ENCODE peak calls at places on chromosomes 16 and 17, in seven cellular contexts. G is heart right ventricle; B is breast epithelium; W is neuronal stem cell; X is mammary epithelial cell; D is GM23248; Q is naive thymus-derived CD4-positive, alpha-beta T cell. U is an unnamed sample.

GRCh38 chr16:19886061-19886792 is 1.6 kb upstream of the GPRC5B start:
- DNase-seq in Q (peak; percentile 82), X (peak; percentile 53), W (peak; percentile 68), G (peak; percentile 77), B (peak; percentile 60), D (peak; percentile 80), U (peak; percentile 43)

GRCh38 chr17:50259484-50260324 is 14.6 kb upstream of the TMEM92 start:
- DNase-seq in D (peak; percentile 55), B (peak; percentile 14), X (no peak), Q (no peak), G (no peak), W (no peak), U (no peak)

GRCh38 chr17:15914400-15915165 is 30.3 kb upstream of the ADORA2B start:
- DNase-seq in Q (no peak), B (no peak), W (no peak), X (peak; percentile 73), D (peak; percentile 75), G (no peak), U (no peak)

GRCh38 chr17:8843344-8843743 is 24.1 kb downstream of the PIK3R6 start:
- DNase-seq in X (no peak), G (no peak), W (no peak), B (no peak), D (no peak), Q (no peak), U (no peak)

GRCh38 chr17:82729479-82730260 is 5.7 kb upstream of the FN3K start:
- DNase-seq in X (no peak), G (no peak), B (no peak), W (no peak), D (no peak), Q (no peak), U (no peak)

GRCh38 chr17:58593121-58593520 is 78.7 kb upstream of the MTMR4 start:
- DNase-seq in D (no peak), X (no peak), G (no peak), W (no peak), Q (no peak), B (no peak), U (no peak)

GRCh38 chr17:59810894-59811153 is 81.9 kb downstream of the TUBD1 start:
- DNase-seq in X (no peak), G (no peak), Q (no peak), B (no peak), D (peak; percentile 27), W (no peak), U (no peak)

GRCh38 chr16:55905651-55906050 is 30.5 kb upstream of the CES5A start:
- DNase-seq in D (no peak), G (no peak), Q (no peak), W (no peak), B (no peak), X (no peak), U (no peak)

GRCh38 chr17:694239-694638 is 20.4 kb downstream of the VPS53 start:
- DNase-seq in X (peak; percentile 95), W (no peak), B (no peak), D (peak; percentile 95), Q (no peak), G (no peak), U (no peak)

GRCh38 chr17:67639997-67640396 is 77.7 kb upstream of the NOL11 start:
- DNase-seq in X (no peak), D (no peak), G (no peak), W (no peak), Q (no peak), B (no peak), U (no peak)

GRCh38 chr17:47603830-47604229 is 45.9 kb upstream of the KPNB1 start:
- DNase-seq in D (no peak), G (no peak), B (no peak), W (no peak), X (no peak), Q (no peak), U (no peak)

GRCh38 chr17:48497103-48497502 is 33.7 kb downstream of the HOXB1 start:
- DNase-seq in G (no peak), Q (no peak), X (peak; percentile 63), D (peak; percentile 44), B (no peak), W (no peak), U (no peak)

GRCh38 chr17:76529643-76530488 is 7.6 kb downstream of the CYGB start:
- DNase-seq in X (peak; percentile 38), Q (no peak), D (peak; percentile 81), B (peak; percentile 55), W (no peak), G (peak; percentile 93), U (no peak)

GRCh38 chr17:18250259-18250658 is 8.3 kb downstream of the FLII start:
- DNase-seq in G (no peak), X (peak; percentile 33), D (no peak), B (no peak), Q (no peak), W (no peak), U (no peak)

GRCh38 chr17:82957961-82958491 is 118.2 kb upstream of the ZNF750 start:
- DNase-seq in D (no peak), B (no peak), Q (no peak), X (no peak), W (no peak), G (no peak), U (no peak)

GRCh38 chr16:79372504-79373184 is 227.9 kb downstream of the MAF start:
- DNase-seq in D (peak; percentile 81), B (no peak), Q (no peak), G (no peak), W (no peak), X (peak; percentile 0), U (no peak)

GRCh38 chr16:85475233-85475632 is 137.9 kb upstream of the GSE1 start:
- DNase-seq in W (no peak), X (no peak), B (no peak), D (peak; percentile 25), G (no peak), Q (no peak), U (no peak)

GRCh38 chr17:81911969-81912368 is 770 bp upstream of the PCYT2 start:
- DNase-seq in B (no peak), Q (no peak), G (no peak), W (no peak), X (no peak), D (no peak), U (no peak)

GRCh38 chr16:586047-586644 is 3.7 kb upstream of the RAB40C start:
- DNase-seq in D (peak; percentile 67), G (no peak), Q (no peak), W (no peak), B (no peak), X (no peak), U (no peak)

GRCh38 chr16:585351-585750 is 4.5 kb upstream of the RAB40C start:
- DNase-seq in X (no peak), G (peak; percentile 23), W (no peak), B (no peak), Q (no peak), D (no peak), U (no peak)

GRCh38 chr16:588889-589657 is 793 bp upstream of the RAB40C start:
- DNase-seq in B (peak; percentile 97), X (peak; percentile 94), G (peak; percentile 99), Q (peak; percentile 100), D (peak; percentile 96), W (peak; percentile 99), U (peak; percentile 98)

GRCh38 chr16:588639-588888 is 1.3 kb upstream of the RAB40C start:
- DNase-seq in D (peak; percentile 92), Q (no peak), B (no peak), W (no peak), X (peak; percentile 54), G (peak; percentile 45), U (no peak)

GRCh38 chr16:586645-587590 is 2.9 kb upstream of the RAB40C start:
- DNase-seq in W (no peak), Q (no peak), B (no peak), D (peak; percentile 27), X (no peak), G (peak; percentile 57), U (no peak)
- H3K27ac ChIP-seq in W (no peak overlapping the region), Q (no peak overlapping the region), B (no peak overlapping the region), D (no peak overlapping the region), X (peak overlapping the region; percentile 27), G (peak overlapping the region; percentile 11), U (no peak overlapping the region)

GRCh38 chr16:89093602-89094251 is at the start of gene ACSF3:
- DNase-seq in Q (peak; percentile 75), D (peak; percentile 80), B (no peak), G (peak; percentile 76), W (peak; percentile 40), X (peak; percentile 33), U (no peak)
- H3K27ac ChIP-seq in Q (peak within 1 kb of the TSS; percentile 73), D (no peak within 1 kb of the TSS), B (peak within 1 kb of the TSS; percentile 48), G (peak within 1 kb of the TSS; percentile 79), W (no peak within 1 kb of the TSS), X (peak within 1 kb of the TSS; percentile 34), U (no peak within 1 kb of the TSS)

DNA sequence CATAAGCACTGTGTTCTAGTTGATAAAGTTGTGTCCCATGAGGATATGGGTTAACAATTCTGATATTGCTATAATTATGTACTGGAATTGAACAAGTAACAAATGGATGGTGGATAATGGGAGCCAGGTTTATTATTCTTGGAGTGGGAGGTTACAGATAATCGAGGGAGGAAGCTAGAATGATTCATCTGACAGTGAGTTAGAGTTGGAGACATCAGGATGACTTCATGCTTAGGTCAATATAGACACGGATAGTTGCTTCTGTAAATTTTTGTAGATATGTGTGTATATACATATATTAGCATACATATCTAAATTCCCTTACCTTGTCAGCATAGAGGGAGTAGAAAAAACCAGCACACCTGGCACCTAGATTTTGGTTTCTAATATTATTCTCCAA is 293.4 kb downstream of the SHISA9 start:
- DNase-seq in X (no peak), D (no peak), G (no peak), B (no peak), W (no peak), Q (no peak), U (no peak)
- H3K27ac ChIP-seq in X (no peak overlapping the region), D (no peak overlapping the region), G (no peak overlapping the region), B (no peak overlapping the region), W (no peak overlapping the region), Q (no peak overlapping the region), U (no peak overlapping the region)

DNA sequence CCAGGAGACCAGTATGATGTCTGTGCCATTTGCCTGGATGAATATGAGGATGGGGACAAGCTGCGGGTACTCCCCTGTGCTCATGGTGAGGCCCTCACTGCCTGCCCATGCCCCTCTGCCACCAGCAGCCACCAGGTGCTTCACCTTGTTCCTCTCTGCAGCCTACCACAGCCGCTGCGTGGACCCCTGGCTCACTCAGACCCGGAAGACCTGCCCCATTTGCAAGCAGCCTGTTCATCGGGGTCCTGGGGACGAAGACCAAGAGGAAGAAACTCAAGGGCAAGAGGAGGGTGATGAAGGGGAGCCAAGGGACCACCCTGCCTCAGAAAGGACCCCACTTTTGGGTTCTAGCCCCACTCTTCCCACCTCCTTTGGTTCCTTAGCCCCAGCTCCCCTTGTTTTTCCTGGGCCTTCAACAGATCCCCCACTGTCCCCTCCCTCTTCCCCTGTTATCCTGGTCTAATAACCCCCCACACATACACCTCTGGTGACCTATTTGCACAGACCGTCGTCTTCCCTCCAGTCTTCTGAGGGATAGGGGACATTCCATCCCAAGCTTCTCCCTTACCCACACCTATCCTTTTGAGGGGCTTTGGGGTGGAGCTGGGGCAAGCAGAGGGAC is 3.7 kb downstream of the PFN1 start:
- DNase-seq in Q (no peak), W (no peak), G (no peak), D (no peak), X (no peak), B (no peak), U (no peak)
- H3K27ac ChIP-seq in Q (peak overlapping the region; percentile 89), W (peak overlapping the region; percentile 19), G (no peak overlapping the region), D (peak overlapping the region; percentile 91), X (peak overlapping the region; percentile 54), B (peak overlapping the region; percentile 97), U (no peak overlapping the region)

U was measured in caudate nucleus.